ENCODE peak calls at places on chromosomes 1 and 21, in seven cellular contexts. M, N, F, K, C, L and R are unnamed samples.

GRCh38 chr1:229980009-229980408 is 87.0 kb upstream of the GALNT2 start:
- DNase-seq in M (no peak), N (no peak), F (peak; percentile 7), K (no peak), C (no peak), L (no peak), R (no peak)

GRCh38 chr21:45292399-45293213 is 4.9 kb upstream of the POFUT2 start:
- DNase-seq in M (peak; percentile 96), N (peak; percentile 90), F (no peak), K (peak; percentile 76), C (no peak), L (peak; percentile 87), R (peak; percentile 45)

GRCh38 chr21:43716376-43717165 is 2.4 kb upstream of the PDXK start:
- DNase-seq in M (no peak), N (no peak), F (no peak), K (no peak), C (peak; percentile 79), L (no peak), R (no peak)

GRCh38 chr1:154809436-154810413 is 60.4 kb downstream of the KCNN3 start:
- DNase-seq in M (no peak), N (no peak), F (no peak), K (no peak), C (no peak), L (no peak), R (no peak)

GRCh38 chr1:20486457-20487235 is 636 bp upstream of the CAMK2N1 start:
- DNase-seq in M (peak; percentile 89), N (peak; percentile 85), F (no peak), K (peak; percentile 84), C (no peak), L (peak; percentile 88), R (no peak)

GRCh38 chr1:86380257-86380861 is 15.8 kb downstream of the ODF2L start:
- DNase-seq in M (peak; percentile 41), N (peak; percentile 40), F (peak; percentile 73), K (peak; percentile 55), C (peak; percentile 45), L (no peak), R (peak; percentile 71)

GRCh38 chr1:55045430-55045829 is 6.1 kb downstream of the PCSK9 start:
- DNase-seq in M (no peak), N (no peak), F (no peak), K (no peak), C (no peak), L (no peak), R (no peak)

GRCh38 chr1:17837631-17838030 is 82.5 kb downstream of the ACTL8 start:
- DNase-seq in M (no peak), N (no peak), F (no peak), K (no peak), C (no peak), L (no peak), R (no peak)

GRCh38 chr21:45011911-45012660 is 62.3 kb upstream of the ADARB1 start:
- DNase-seq in M (no peak), N (no peak), F (peak; percentile 68), K (peak; percentile 95), C (no peak), L (peak; percentile 82), R (peak; percentile 65)

GRCh38 chr1:243322326-243322725 is 66.5 kb downstream of the SDCCAG8 start:
- DNase-seq in M (no peak), N (no peak), F (no peak), K (no peak), C (no peak), L (no peak), R (no peak)

GRCh38 chr1:226677121-226678020 is 61.7 kb downstream of the ITPKB start:
- DNase-seq in M (no peak), N (no peak), F (peak; percentile 27), K (no peak), C (no peak), L (no peak), R (no peak)

GRCh38 chr1:15848143-15848928 is 829 bp downstream of the SPEN start:
- DNase-seq in M (peak; percentile 42), N (no peak), F (no peak), K (no peak), C (no peak), L (peak; percentile 67), R (no peak)

GRCh38 chr1:65431111-65431705 is 10.7 kb downstream of the LEPR start:
- DNase-seq in M (peak; percentile 47), N (peak; percentile 42), F (no peak), K (peak; percentile 43), C (no peak), L (no peak), R (no peak)

GRCh38 chr1:8154621-8155052 is 128.5 kb upstream of the ERRFI1 start:
- DNase-seq in M (no peak), N (no peak), F (no peak), K (peak; percentile 99), C (no peak), L (no peak), R (peak; percentile 85)

GRCh38 chr1:190634134-190634533 is 156.5 kb upstream of the BRINP3 start:
- DNase-seq in M (no peak), N (no peak), F (no peak), K (no peak), C (no peak), L (no peak), R (no peak)

GRCh38 chr1:116115476-116115875 is 4.3 kb downstream of the MAB21L3 start:
- DNase-seq in M (no peak), N (no peak), F (no peak), K (no peak), C (no peak), L (no peak), R (no peak)

GRCh38 chr1:36542962-36543515 is 60.3 kb upstream of the CSF3R start:
- DNase-seq in M (peak; percentile 44), N (peak; percentile 42), F (no peak), K (peak; percentile 15), C (no peak), L (no peak), R (no peak)

GRCh38 chr1:209685835-209686234 is 10.6 kb downstream of the G0S2 start:
- DNase-seq in M (no peak), N (no peak), F (no peak), K (no peak), C (no peak), L (no peak), R (no peak)

GRCh38 chr1:110639724-110640386 is 33.7 kb upstream of the KCNA2 start:
- DNase-seq in M (no peak), N (no peak), F (no peak), K (no peak), C (no peak), L (no peak), R (no peak)

GRCh38 chr1:94926365-94926914 is 470 bp downstream of the CNN3 start:
- DNase-seq in M (peak; percentile 85), N (no peak), F (no peak), K (peak; percentile 36), C (no peak), L (peak; percentile 79), R (no peak)

GRCh38 chr1:21592086-21592865 is 76.9 kb downstream of the RAP1GAP start:
- DNase-seq in M (no peak), N (no peak), F (no peak), K (no peak), C (no peak), L (no peak), R (no peak)

GRCh38 chr1:43135857-43136781 is 36.0 kb downstream of the EBNA1BP2 start:
- DNase-seq in M (no peak), N (no peak), F (no peak), K (no peak), C (no peak), L (no peak), R (no peak)

GRCh38 chr1:225813250-225813964 is 3.5 kb downstream of the EPHX1 start:
- DNase-seq in M (no peak), N (peak; percentile 82), F (no peak), K (peak; percentile 100), C (no peak), L (no peak), R (no peak)

GRCh38 chr1:10528066-10529014 is 53.6 kb downstream of the PEX14 start:
- DNase-seq in M (no peak), N (no peak), F (peak; percentile 92), K (no peak), C (no peak), L (no peak), R (peak; percentile 80)

GRCh38 chr1:202133016-202133415 is 10.3 kb downstream of the GPR37L1 start:
- DNase-seq in M (no peak), N (no peak), F (no peak), K (no peak), C (no peak), L (no peak), R (no peak)

GRCh38 chr1:246659594-246660140 is 64.5 kb upstream of the SCCPDH start:
- DNase-seq in M (no peak), N (no peak), F (no peak), K (no peak), C (no peak), L (no peak), R (no peak)

GRCh38 chr1:87816646-87817045 is 488.0 kb downstream of the LMO4 start:
- DNase-seq in M (no peak), N (no peak), F (no peak), K (no peak), C (no peak), L (no peak), R (no peak)
- TF ChIP-seq SIN3A in M (no peak), N (no peak), F (no peak), K (no peak), C (no peak), L (no peak), R (no peak)

GRCh38 chr1:117169871-117170596 is 40.7 kb downstream of the VTCN1 start:
- DNase-seq in M (no peak), N (no peak), F (no peak), K (no peak), C (no peak), L (no peak), R (no peak)

GRCh38 chr1:117164209-117164608 is 42.7 kb upstream of the TRIM45 start:
- DNase-seq in M (no peak), N (no peak), F (no peak), K (no peak), C (no peak), L (no peak), R (no peak)

GRCh38 chr1:117162806-117163205 is 41.3 kb upstream of the TRIM45 start:
- DNase-seq in M (no peak), N (no peak), F (no peak), K (no peak), C (no peak), L (no peak), R (no peak)

GRCh38 chr1:117167402-117167801 is 43.3 kb downstream of the VTCN1 start:
- DNase-seq in M (no peak), N (no peak), F (no peak), K (no peak), C (no peak), L (no peak), R (no peak)

GRCh38 chr1:117166076-117166475 is 44.5 kb upstream of the TRIM45 start:
- DNase-seq in M (no peak), N (no peak), F (peak; percentile 41), K (no peak), C (no peak), L (no peak), R (no peak)
- TF ChIP-seq SIN3A in M (no peak), N (no peak), F (no peak), K (no peak), C (no peak), L (no peak), R (no peak)

GRCh38 chr1:23624440-23624839 is 65.1 kb upstream of the ID3 start:
- DNase-seq in M (no peak), N (no peak), F (no peak), K (no peak), C (no peak), L (no peak), R (no peak)
- TF ChIP-seq SIN3A in M (no peak), N (no peak), F (no peak), K (no peak), C (no peak), L (no peak), R (no peak)

GRCh38 chr1:219174672-219175564 is 1.2 kb downstream of the LYPLAL1 start:
- DNase-seq in M (no peak), N (peak; percentile 25), F (no peak), K (peak; percentile 49), C (peak; percentile 68), L (no peak), R (no peak)
- TF ChIP-seq SIN3A in M (no peak), N (no peak), F (no peak), K (no peak), C (no peak), L (no peak), R (no peak)